ENCODE peak calls at places on chromosome 11, in ten cellular contexts. D is right cardiac atrium; Q is left ventricle myocardium inferior; L is naive thymus-derived CD4-positive, alpha-beta T cell; C is OCI-LY7; P is testis; A is upper lobe of right lung; G is lower lobe of right lung; I is DND-41; B is Peyer's patch. K is an unnamed sample. For H3K4me1 and H3K9me3, the result is how much of the 10 kb centered on the place peaks cover.

GRCh38 chr11:33262016-33262638 is 4.9 kb downstream of the HIPK3 start:
- DNase-seq in D (no peak), Q (no peak), L (no peak), C (no peak), P (peak), A (no peak), G (no peak), I (no peak), B (no peak), K (no peak)

GRCh38 chr11:125886997-125887372 is 483 bp upstream of the HYLS1 start:
- DNase-seq in D (peak), Q (peak), L (no peak), C (peak), P (peak), A (peak), G (peak), I (peak), B (no peak), K (peak)

GRCh38 chr11:47104337-47104950 is 72.2 kb downstream of the ARFGAP2 start:
- DNase-seq in D (no peak), Q (no peak), L (no peak), C (peak), P (no peak), A (no peak), G (no peak), I (no peak), B (no peak), K (no peak)

GRCh38 chr11:132142554-132142953 is 772.1 kb downstream of the NTM start:
- DNase-seq in D (peak), Q (no peak), L (no peak), C (no peak), P (no peak), A (no peak), G (no peak), I (no peak), B (no peak), K (no peak)

GRCh38 chr11:8213390-8213789 is 44.6 kb upstream of the RIC3 start:
- DNase-seq in D (no peak), Q (no peak), L (no peak), C (no peak), P (no peak), A (no peak), G (no peak), I (no peak), B (no peak), K (no peak)

GRCh38 chr11:86162257-86162656 is 82.3 kb upstream of the EED start:
- DNase-seq in D (peak), Q (peak), L (no peak), C (no peak), P (peak), A (no peak), G (peak), I (no peak), B (no peak), K (no peak)

GRCh38 chr11:131823772-131824171 is 453.4 kb downstream of the NTM start:
- DNase-seq in D (no peak), Q (no peak), L (no peak), C (no peak), P (no peak), A (no peak), G (no peak), I (no peak), B (no peak), K (no peak)

GRCh38 chr11:8336356-8337114 is 72.9 kb upstream of the LMO1 start:
- DNase-seq in D (no peak), Q (no peak), L (no peak), C (no peak), P (no peak), A (no peak), G (no peak), I (no peak), B (no peak), K (no peak)

GRCh38 chr11:112368402-112368801 is 107.7 kb upstream of the PLET1 start:
- DNase-seq in D (no peak), Q (no peak), L (no peak), C (no peak), P (no peak), A (no peak), G (no peak), I (no peak), B (no peak), K (no peak)

GRCh38 chr11:78920329-78920728 is 345.7 kb upstream of the NARS2 start:
- DNase-seq in D (no peak), Q (no peak), L (no peak), C (no peak), P (no peak), A (no peak), G (no peak), I (no peak), B (no peak), K (no peak)

GRCh38 chr11:13249992-13250391 is 27.6 kb upstream of the BMAL1 start:
- DNase-seq in D (no peak), Q (no peak), L (no peak), C (no peak), P (no peak), A (no peak), G (no peak), I (no peak), B (no peak), K (no peak)

GRCh38 chr11:7004482-7004881 is 15.7 kb downstream of the ZNF214 start:
- DNase-seq in D (no peak), Q (no peak), L (no peak), C (no peak), P (no peak), A (no peak), G (no peak), I (no peak), B (no peak), K (no peak)

GRCh38 chr11:134361241-134361640 is 29.5 kb downstream of the GLB1L2 start:
- DNase-seq in D (no peak), Q (no peak), L (no peak), C (no peak), P (no peak), A (peak), G (no peak), I (peak), B (peak), K (no peak)

GRCh38 chr11:6931146-6931713 is 5.0 kb downstream of the ZNF215 start:
- DNase-seq in D (no peak), Q (no peak), L (no peak), C (no peak), P (no peak), A (no peak), G (no peak), I (no peak), B (no peak), K (no peak)

GRCh38 chr11:73597340-73597955 is 464 bp downstream of the FAM168A start:
- DNase-seq in D (no peak), Q (no peak), L (no peak), C (no peak), P (no peak), A (no peak), G (no peak), I (no peak), B (no peak), K (no peak)

GRCh38 chr11:44451706-44452105 is 113.8 kb upstream of the CD82 start:
- DNase-seq in D (no peak), Q (no peak), L (no peak), C (no peak), P (no peak), A (no peak), G (no peak), I (no peak), B (no peak), K (no peak)

GRCh38 chr11:122523841-122524531 is 131.5 kb upstream of the UBASH3B start:
- DNase-seq in D (peak), Q (peak), L (no peak), C (no peak), P (no peak), A (no peak), G (no peak), I (no peak), B (no peak), K (no peak)

GRCh38 chr11:105357146-105357545 is 217.6 kb upstream of the CARD18 start:
- DNase-seq in D (no peak), Q (no peak), L (no peak), C (no peak), P (no peak), A (no peak), G (no peak), I (no peak), B (no peak), K (no peak)

GRCh38 chr11:66864172-66864901 is 7.5 kb downstream of the LRFN4 start:
- DNase-seq in D (no peak), Q (no peak), L (no peak), C (peak), P (no peak), A (no peak), G (no peak), I (no peak), B (peak), K (no peak)

GRCh38 chr11:66866420-66867010 is 9.7 kb downstream of the LRFN4 start:
- DNase-seq in D (peak), Q (no peak), L (no peak), C (no peak), P (no peak), A (no peak), G (no peak), I (no peak), B (no peak), K (no peak)

GRCh38 chr11:66863428-66864125 is 6.7 kb downstream of the LRFN4 start:
- DNase-seq in D (no peak), Q (no peak), L (no peak), C (no peak), P (no peak), A (no peak), G (no peak), I (no peak), B (no peak), K (no peak)

GRCh38 chr11:66866007-66866406 is 9.1 kb downstream of the LRFN4 start:
- DNase-seq in D (peak), Q (no peak), L (no peak), C (no peak), P (no peak), A (no peak), G (no peak), I (no peak), B (no peak), K (no peak)

GRCh38 chr11:66864924-66865697 is 8.2 kb downstream of the LRFN4 start:
- DNase-seq in D (no peak), Q (no peak), L (no peak), C (no peak), P (no peak), A (no peak), G (no peak), I (no peak), B (no peak), K (no peak)
- H3K4me1 ChIP-seq in D (under half), Q (under half), L (under half), C (half or more), P (under half), A (under half), G (under half), I (under half), B (under half), K (under half)

DNA sequence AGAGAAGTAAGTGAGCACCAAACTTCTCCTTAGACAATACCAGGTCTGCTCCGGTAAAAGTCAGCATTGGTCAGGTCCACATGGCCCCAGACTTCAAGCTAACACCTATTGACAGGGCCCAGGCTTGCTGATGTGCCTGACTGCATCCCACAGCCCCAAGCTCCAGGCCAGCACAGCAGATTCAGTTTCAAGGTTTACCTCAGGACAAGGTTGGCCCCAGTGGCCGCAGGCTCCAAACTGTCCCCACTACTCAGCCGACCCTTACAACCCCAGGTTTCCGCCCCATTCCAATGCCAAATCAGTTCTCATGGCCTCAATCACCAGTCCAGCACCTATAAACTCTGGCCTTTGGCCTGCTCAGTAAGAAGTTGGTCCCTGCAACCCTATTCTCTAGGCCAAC is 39.4 kb downstream of the OR4C6 start:
- DNase-seq in D (no peak), Q (no peak), L (no peak), C (no peak), P (no peak), A (no peak), G (no peak), I (no peak), B (no peak), K (no peak)
- H3K9me3 ChIP-seq in D (under half), Q (under half), L (under half), C (under half), P (under half), A (under half), G (under half), I (under half), B (under half), K (under half)

GRCh38 chr11:28756977-28757376 is 648.8 kb downstream of the METTL15 start:
- DNase-seq in D (no peak), Q (no peak), L (no peak), C (no peak), P (no peak), A (no peak), G (no peak), I (no peak), B (no peak), K (no peak)
- H3K4me3 ChIP-seq in D (no peak), Q (no peak), L (no peak), C (no peak), P (no peak), A (no peak), G (no peak), I (no peak), B (no peak), K (no peak)

GRCh38 chr11:19820100-19820499 is 107.5 kb downstream of the NAV2 start:
- DNase-seq in D (no peak), Q (no peak), L (no peak), C (no peak), P (no peak), A (peak), G (peak), I (no peak), B (no peak), K (no peak)
- H3K4me1 ChIP-seq in D (under half), Q (under half), L (under half), C (under half), P (under half), A (under half), G (under half), I (under half), B (under half), K (under half)

DNA sequence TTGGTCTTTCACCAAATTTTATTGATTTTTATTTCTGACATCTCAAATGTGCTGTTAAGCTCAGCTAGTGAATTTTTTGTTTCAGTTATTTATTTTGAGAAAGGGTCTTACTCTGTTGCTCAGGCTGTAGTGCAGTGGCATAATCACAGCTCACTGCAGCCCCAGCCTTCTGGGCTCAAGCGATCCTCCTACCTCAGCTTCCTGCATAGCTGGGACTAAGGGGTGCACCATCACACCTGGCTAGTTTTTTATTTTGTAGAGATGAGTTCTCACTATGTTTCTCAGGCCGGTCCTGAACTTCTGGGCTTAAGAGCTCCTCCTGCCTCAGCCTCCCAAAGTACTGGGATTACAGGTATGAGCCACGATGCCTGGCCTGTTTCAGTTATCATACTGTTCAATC is 282.0 kb downstream of the SBF2 start:
- DNase-seq in D (no peak), Q (no peak), L (no peak), C (no peak), P (no peak), A (no peak), G (no peak), I (no peak), B (no peak), K (no peak)
- H3K9me3 ChIP-seq in D (under half), Q (under half), L (under half), C (under half), P (under half), A (under half), G (under half), I (under half), B (under half), K (under half)

GRCh38 chr11:22626573-22627239 is 1.1 kb upstream of the FANCF start:
- DNase-seq in D (no peak), Q (no peak), L (no peak), C (peak), P (no peak), A (no peak), G (no peak), I (no peak), B (no peak), K (no peak)
- H3K4me3 ChIP-seq in D (no peak), Q (peak), L (peak), C (peak), P (no peak), A (peak), G (peak), I (peak), B (no peak), K (no peak)

DNA sequence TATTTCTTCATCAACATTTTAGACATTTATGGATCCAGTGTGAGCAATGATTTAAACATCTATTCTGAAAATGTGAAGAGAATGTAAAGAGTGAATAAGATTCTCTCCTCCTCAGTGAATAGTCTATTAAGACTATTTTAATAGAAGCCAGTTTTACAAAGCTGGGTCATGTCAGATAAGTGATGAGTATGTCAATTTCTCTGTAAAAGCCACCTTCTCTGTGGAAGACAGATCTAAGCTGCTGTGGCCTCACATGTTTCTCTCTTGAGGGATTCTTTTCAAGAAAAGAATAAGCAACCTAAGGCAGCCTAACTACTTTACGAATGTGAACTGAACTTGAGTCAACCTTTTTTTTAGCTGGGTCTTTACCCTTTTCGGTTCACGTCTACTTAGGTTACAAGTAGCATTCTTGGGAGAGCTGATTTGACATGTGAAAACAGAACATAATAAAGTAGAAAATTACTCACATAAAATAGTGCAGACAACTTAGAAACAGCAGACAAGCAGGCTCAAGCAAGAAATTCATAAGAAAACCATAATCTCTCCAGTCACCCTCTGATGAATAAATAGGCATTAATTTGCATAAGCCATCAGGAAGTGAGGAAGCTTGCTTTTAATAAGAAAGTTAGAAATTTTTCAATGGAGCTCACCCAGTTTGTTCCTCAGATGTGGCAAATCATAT is 9.9 kb downstream of the CTSC start:
- DNase-seq in D (no peak), Q (no peak), L (no peak), C (no peak), P (no peak), A (no peak), G (no peak), I (no peak), B (no peak), K (no peak)
- H3K4me1 ChIP-seq in D (under half), Q (under half), L (half or more), C (under half), P (under half), A (under half), G (under half), I (half or more), B (under half), K (under half)